ENCODE peak calls at places on chromosomes 7 and 10, in eight cellular contexts. U, J, Y, K, D, A, P and R are unnamed samples. For H3K9me3 and H3K36me3, the result is how much of the 10 kb centered on the place peaks cover.

GRCh38 chr7:32395168-32395567 is 95.0 kb downstream of the LSM5 start:
- DNase-seq in U (no peak), J (no peak), Y (no peak), K (no peak), D (no peak), A (no peak), P (no peak), R (peak)

GRCh38 chr7:74452748-74453320 is 872 bp upstream of the GTF2IRD1 start:
- DNase-seq in U (peak), J (no peak), Y (no peak), K (no peak), D (peak), A (no peak), P (peak), R (no peak)

GRCh38 chr7:2754086-2754485 is 66.1 kb downstream of the AMZ1 start:
- DNase-seq in U (no peak), J (no peak), Y (no peak), K (no peak), D (no peak), A (no peak), P (no peak), R (no peak)

GRCh38 chr7:15686209-15686956 is at the start of gene MEOX2:
- DNase-seq in U (peak), J (no peak), Y (peak), K (peak), D (peak), A (peak), P (peak), R (peak)

GRCh38 chr10:7297094-7297493 is 113.7 kb downstream of the SFMBT2 start:
- DNase-seq in U (no peak), J (no peak), Y (no peak), K (no peak), D (no peak), A (no peak), P (no peak), R (no peak)

GRCh38 chr7:144032985-144033384 is 15.8 kb upstream of the OR2A5 start:
- DNase-seq in U (no peak), J (no peak), Y (no peak), K (no peak), D (no peak), A (no peak), P (no peak), R (no peak)

GRCh38 chr10:1189166-1190051 is 133.2 kb downstream of the WDR37 start:
- DNase-seq in U (no peak), J (no peak), Y (no peak), K (no peak), D (no peak), A (no peak), P (peak), R (no peak)

GRCh38 chr7:151088856-151089699 is 2.8 kb downstream of the AGAP3 start:
- DNase-seq in U (peak), J (no peak), Y (peak), K (peak), D (peak), A (peak), P (peak), R (peak)

GRCh38 chr10:36573246-36573645 is 552.2 kb upstream of the ANKRD30A start:
- DNase-seq in U (no peak), J (no peak), Y (no peak), K (no peak), D (no peak), A (no peak), P (no peak), R (no peak)

GRCh38 chr10:4120454-4120853 is 335.4 kb upstream of the KLF6 start:
- DNase-seq in U (peak), J (no peak), Y (no peak), K (no peak), D (no peak), A (no peak), P (no peak), R (no peak)

GRCh38 chr10:125982256-125982948 is 86.0 kb downstream of the FANK1 start:
- DNase-seq in U (peak), J (peak), Y (peak), K (peak), D (peak), A (peak), P (peak), R (peak)

GRCh38 chr10:97574374-97575100 is 2.0 kb downstream of the ANKRD2 start:
- DNase-seq in U (peak), J (no peak), Y (no peak), K (peak), D (peak), A (no peak), P (peak), R (peak)

GRCh38 chr7:139702313-139702731 is 75.5 kb downstream of the HIPK2 start:
- DNase-seq in U (peak), J (no peak), Y (no peak), K (no peak), D (no peak), A (no peak), P (peak), R (no peak)

GRCh38 chr10:49385939-49386922 is 9.7 kb downstream of the DRGX start:
- DNase-seq in U (no peak), J (no peak), Y (no peak), K (no peak), D (no peak), A (no peak), P (no peak), R (no peak)

DNA sequence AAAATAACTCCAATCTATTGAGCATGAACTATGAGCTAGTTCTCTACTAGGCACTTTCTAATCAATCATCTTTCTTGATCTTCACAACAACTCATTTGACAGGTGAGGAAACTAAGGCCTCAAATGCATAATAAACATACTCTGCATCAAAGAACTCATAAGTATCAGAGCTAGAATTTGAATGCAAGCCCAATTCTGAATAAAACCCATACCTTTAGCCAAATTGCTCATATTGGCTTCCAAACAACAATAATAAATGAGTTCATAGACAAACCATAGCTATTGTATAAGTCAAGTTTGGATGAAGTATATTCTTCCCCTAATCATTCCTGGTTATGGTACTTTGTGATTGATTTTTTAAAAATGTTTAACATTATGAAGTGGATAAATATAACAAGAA is 249.6 kb upstream of the TCF7L2 start:
- DNase-seq in U (no peak), J (no peak), Y (no peak), K (no peak), D (no peak), A (no peak), P (no peak), R (no peak)
- H3K9me3 ChIP-seq in U (under half), J (under half), Y (under half), K (under half), D (under half), A (under half), P (under half), R (under half)

DNA sequence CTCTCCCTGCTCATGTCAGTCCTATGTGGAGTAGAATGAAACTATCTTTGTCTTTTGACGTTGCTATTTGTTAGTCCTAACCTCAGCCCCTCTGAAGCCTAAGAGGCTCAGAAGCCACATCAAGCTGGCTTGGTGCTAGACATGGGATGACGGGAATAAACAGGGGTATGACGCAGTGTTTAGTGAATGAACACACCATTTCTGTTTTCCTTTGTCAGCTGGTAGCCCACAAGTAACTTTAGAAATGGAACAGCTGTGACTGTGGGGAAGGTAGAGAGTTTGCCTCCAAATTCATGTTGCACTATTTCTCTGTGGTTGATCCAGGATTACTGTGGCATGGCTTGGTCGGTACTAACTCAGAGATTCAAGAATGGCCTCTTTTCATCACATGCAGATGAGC is 31.3 kb downstream of the COX15 start:
- DNase-seq in U (no peak), J (no peak), Y (no peak), K (no peak), D (no peak), A (no peak), P (no peak), R (no peak)
- H3K36me3 ChIP-seq in U (under half), J (under half), Y (half or more), K (under half), D (under half), A (under half), P (half or more), R (under half)

DNA sequence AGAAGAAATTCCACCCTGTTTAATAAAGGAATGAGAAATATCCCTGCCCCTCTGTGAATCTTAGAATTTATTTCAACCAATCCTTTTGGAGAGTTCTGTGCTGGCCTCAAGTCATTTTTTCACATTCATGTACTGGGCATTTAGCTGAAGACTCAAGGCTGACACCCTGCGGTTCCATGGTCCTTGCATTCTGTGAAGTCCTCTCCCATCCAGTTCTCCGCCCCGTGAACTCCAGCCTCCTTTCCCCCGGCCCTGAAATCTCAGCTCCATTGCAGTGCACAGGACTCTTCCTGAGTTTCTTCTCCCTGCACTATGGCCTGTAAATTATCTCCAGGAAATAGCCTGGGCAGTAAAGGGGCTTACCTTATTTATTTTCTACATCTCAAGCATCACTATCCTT is 183.0 kb upstream of the KCND2 start:
- DNase-seq in U (no peak), J (no peak), Y (no peak), K (peak), D (no peak), A (no peak), P (no peak), R (no peak)
- TF ChIP-seq CTCF in U (no peak), J (no peak), Y (no peak), K (peak), D (no peak), A (no peak), P (no peak), R (no peak)

GRCh38 chr10:119852277-119852676 is 20.4 kb downstream of the MCMBP start:
- DNase-seq in U (no peak), J (no peak), Y (no peak), K (no peak), D (no peak), A (no peak), P (no peak), R (no peak)

GRCh38 chr10:119852822-119853221 is 19.8 kb downstream of the MCMBP start:
- DNase-seq in U (no peak), J (no peak), Y (no peak), K (no peak), D (no peak), A (no peak), P (no peak), R (no peak)

GRCh38 chr10:119849031-119849789 is 23.4 kb downstream of the MCMBP start:
- DNase-seq in U (no peak), J (no peak), Y (no peak), K (peak), D (no peak), A (no peak), P (no peak), R (no peak)

GRCh38 chr10:119849944-119850343 is 22.7 kb downstream of the MCMBP start:
- DNase-seq in U (no peak), J (no peak), Y (no peak), K (no peak), D (no peak), A (no peak), P (no peak), R (no peak)

DNA sequence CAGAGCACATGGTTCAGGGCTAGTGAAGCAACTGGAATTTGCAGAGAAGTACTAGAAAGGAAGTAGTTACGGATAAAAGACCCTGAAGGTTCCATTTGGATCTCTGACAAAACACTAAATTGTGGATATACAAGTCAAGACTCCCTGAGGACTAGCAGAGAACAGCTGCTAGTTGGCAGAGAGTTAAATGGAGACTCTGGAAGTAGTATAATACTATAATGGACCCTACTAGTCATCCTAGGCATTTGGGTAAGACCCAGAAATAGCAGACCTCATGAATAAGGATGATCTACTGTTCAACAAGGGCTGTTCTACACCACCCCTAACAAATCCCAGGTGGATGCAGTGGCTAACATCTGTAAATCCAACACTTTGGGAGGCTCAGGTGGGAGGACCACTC is 19.1 kb downstream of the MCMBP start:
- DNase-seq in U (no peak), J (no peak), Y (no peak), K (no peak), D (no peak), A (no peak), P (no peak), R (no peak)
- H3K9me3 ChIP-seq in U (under half), J (under half), Y (under half), K (under half), D (under half), A (under half), P (under half), R (under half)

GRCh38 chr10:133306097-133306476 is 2.6 kb downstream of the TUBGCP2 start:
- DNase-seq in U (no peak), J (no peak), Y (no peak), K (no peak), D (no peak), A (no peak), P (no peak), R (no peak)

GRCh38 chr10:133302230-133302629 is 6.4 kb downstream of the TUBGCP2 start:
- DNase-seq in U (no peak), J (no peak), Y (no peak), K (no peak), D (no peak), A (no peak), P (no peak), R (no peak)

GRCh38 chr10:133299738-133300137 is 8.9 kb downstream of the TUBGCP2 start:
- DNase-seq in U (no peak), J (no peak), Y (no peak), K (no peak), D (no peak), A (no peak), P (no peak), R (no peak)

GRCh38 chr10:133306941-133307379 is 1.7 kb downstream of the TUBGCP2 start:
- DNase-seq in U (no peak), J (no peak), Y (no peak), K (no peak), D (no peak), A (no peak), P (no peak), R (no peak)

DNA sequence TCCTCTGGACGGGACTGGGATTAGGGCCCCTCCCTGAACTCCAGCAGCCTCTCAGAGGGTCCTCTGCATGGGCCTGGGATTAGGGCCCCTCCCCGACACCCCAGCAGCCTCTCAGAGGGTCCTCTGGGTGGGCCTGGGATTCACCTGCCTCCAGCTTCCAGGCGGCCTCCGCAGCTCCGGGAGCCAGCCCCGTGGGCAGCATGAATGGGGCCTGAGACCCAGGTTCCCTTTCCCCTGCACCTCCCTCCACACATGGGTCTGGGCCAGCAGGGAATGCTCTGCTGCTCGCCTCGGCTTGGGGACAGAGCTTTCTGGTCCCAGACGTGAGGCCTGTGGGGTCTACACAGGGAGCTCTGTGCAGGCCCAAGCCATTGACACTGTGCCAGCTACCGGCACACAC is 5.5 kb downstream of the TUBGCP2 start:
- DNase-seq in U (no peak), J (no peak), Y (no peak), K (no peak), D (no peak), A (no peak), P (no peak), R (no peak)
- H3K36me3 ChIP-seq in U (under half), J (under half), Y (half or more), K (under half), D (under half), A (under half), P (under half), R (under half)

DNA sequence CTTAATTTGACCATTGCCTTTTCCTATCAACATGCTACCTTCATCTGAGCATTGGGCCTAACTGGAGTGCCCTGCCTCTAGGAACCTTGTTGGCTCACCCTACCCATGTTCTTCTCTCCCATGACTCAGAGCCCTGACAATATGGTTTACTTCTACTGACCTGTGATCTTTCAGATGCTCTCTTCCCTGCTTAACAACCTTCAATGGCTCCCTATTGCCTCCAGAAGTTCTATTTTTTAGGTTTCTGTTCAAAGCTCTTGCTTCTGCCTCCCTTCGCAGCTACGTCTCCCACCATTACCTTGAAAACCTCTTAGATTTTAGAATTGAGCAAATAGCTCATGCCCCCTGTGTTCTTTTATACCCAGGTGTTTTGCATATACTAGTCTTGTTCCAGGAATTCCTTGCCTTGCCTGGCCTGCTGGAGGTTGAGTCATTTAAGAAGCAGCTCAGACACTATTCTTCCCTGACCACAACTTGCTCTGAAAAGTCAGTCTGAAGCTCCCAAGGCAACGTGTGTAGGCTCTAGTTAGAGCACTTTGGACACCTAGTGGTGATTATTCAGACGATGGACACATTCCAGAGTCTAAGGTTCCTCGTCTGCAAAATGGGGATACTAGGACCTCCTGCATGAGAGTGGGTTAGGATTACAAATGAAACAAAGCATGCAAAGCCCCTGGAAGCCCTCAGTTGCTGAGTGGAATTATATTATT is 64.4 kb upstream of the EMX2 start:
- DNase-seq in U (no peak), J (no peak), Y (no peak), K (peak), D (no peak), A (peak), P (no peak), R (no peak)
- TF ChIP-seq CTCF in U (peak), J (peak), Y (no peak), K (no peak), D (peak), A (peak), P (peak), R (no peak)

GRCh38 chr10:133179128-133179520 is 19.1 kb downstream of the KNDC1 start:
- DNase-seq in U (no peak), J (no peak), Y (no peak), K (no peak), D (no peak), A (no peak), P (no peak), R (no peak)
- H3K9me3 ChIP-seq in U (under half), J (under half), Y (under half), K (under half), D (under half), A (under half), P (under half), R (under half)